ENCODE peak calls at places on chromosomes 16 and 17, in eight cellular contexts. M, Y, X, S, W, B, V and I are unnamed samples.

GRCh38 chr17:13107726-13108235 is 90.0 kb upstream of the ELAC2 start:
- DNase-seq in W (no peak), M (peak; percentile 11), Y (no peak), V (no peak), B (no peak), X (no peak), S (no peak), I (no peak)

GRCh38 chr16:49336581-49336980 is 37.0 kb upstream of the C16orf78 start:
- DNase-seq in M (no peak), Y (peak; percentile 26), W (no peak), V (no peak), B (no peak), S (peak; percentile 54), X (no peak), I (no peak)

GRCh38 chr17:79909121-79909520 is 69.9 kb upstream of the CBX4 start:
- DNase-seq in M (no peak), V (no peak), W (no peak), Y (no peak), B (no peak), S (no peak), X (no peak), I (no peak)

GRCh38 chr16:22764662-22765302 is 49.2 kb upstream of the HS3ST2 start:
- DNase-seq in V (no peak), Y (no peak), M (no peak), X (no peak), S (no peak), W (no peak), B (no peak), I (no peak)

GRCh38 chr17:73952136-73952497 is 251.4 kb upstream of the RPL38 start:
- DNase-seq in W (no peak), M (no peak), B (no peak), V (no peak), S (no peak), X (no peak), Y (no peak), I (no peak)

GRCh38 chr16:81823111-81823510 is 44.0 kb downstream of the PLCG2 start:
- DNase-seq in S (no peak), W (peak; percentile 16), B (peak; percentile 19), X (peak; percentile 42), Y (no peak), M (no peak), V (peak; percentile 27), I (no peak)

GRCh38 chr17:14672830-14673229 is 371.9 kb downstream of the HS3ST3B1 start:
- DNase-seq in M (peak; percentile 83), S (no peak), W (peak; percentile 8), Y (no peak), X (no peak), B (peak; percentile 4), V (no peak), I (no peak)

GRCh38 chr16:8631373-8631772 is 9.9 kb downstream of the METTL22 start:
- DNase-seq in M (no peak), W (no peak), S (no peak), X (no peak), B (no peak), Y (no peak), V (no peak), I (no peak)

GRCh38 chr16:85072947-85073346 is 39.3 kb downstream of the CIBAR2 start:
- DNase-seq in W (no peak), V (peak; percentile 63), Y (peak; percentile 83), B (no peak), S (no peak), X (no peak), M (peak; percentile 95), I (no peak)

GRCh38 chr17:17196776-17197175 is 9.4 kb downstream of the PLD6 start:
- DNase-seq in B (no peak), Y (no peak), S (no peak), X (no peak), M (peak; percentile 27), V (no peak), W (no peak), I (no peak)

GRCh38 chr17:20300399-20301037 is 166.8 kb downstream of the LGALS9B start:
- DNase-seq in X (no peak), W (peak; percentile 18), S (no peak), M (peak; percentile 83), V (no peak), Y (peak; percentile 76), B (no peak), I (no peak)

GRCh38 chr17:79991924-79992656 is 43.6 kb downstream of the TBC1D16 start:
- DNase-seq in Y (no peak), V (peak; percentile 57), X (no peak), W (no peak), M (peak; percentile 27), S (no peak), B (no peak), I (no peak)

GRCh38 chr16:84917492-84917891 is 93.8 kb downstream of the ZDHHC7 start:
- DNase-seq in X (no peak), B (no peak), M (no peak), Y (no peak), S (no peak), V (no peak), W (no peak), I (no peak)

GRCh38 chr16:81866820-81867440 is 87.8 kb downstream of the PLCG2 start:
- DNase-seq in W (peak; percentile 63), B (no peak), V (peak; percentile 68), M (no peak), S (no peak), X (peak; percentile 61), Y (no peak), I (no peak)

GRCh38 chr17:27993723-27994310 is 48.7 kb upstream of the NLK start:
- DNase-seq in Y (no peak), M (no peak), S (no peak), W (no peak), X (no peak), B (no peak), V (no peak), I (no peak)

GRCh38 chr17:59420901-59421300 is 89.4 kb downstream of the YPEL2 start:
- DNase-seq in W (no peak), X (no peak), V (no peak), M (no peak), S (no peak), Y (no peak), B (no peak), I (no peak)

GRCh38 chr16:22321340-22322001 is 24.3 kb downstream of the POLR3E start:
- DNase-seq in V (peak; percentile 61), X (peak; percentile 60), M (peak; percentile 81), S (no peak), W (peak; percentile 85), B (peak; percentile 77), Y (peak; percentile 86), I (peak; percentile 45)

GRCh38 chr17:4584125-4584834 is at the start of gene SMTNL2:
- DNase-seq in V (peak; percentile 80), B (peak; percentile 83), M (peak; percentile 27), Y (peak; percentile 73), W (no peak), S (no peak), X (no peak), I (no peak)

GRCh38 chr17:4586043-4586442 is 1.7 kb downstream of the SMTNL2 start:
- DNase-seq in S (no peak), X (no peak), M (no peak), W (no peak), B (no peak), V (no peak), Y (peak; percentile 58), I (no peak)

GRCh38 chr17:4584835-4585187 is 482 bp downstream of the SMTNL2 start:
- DNase-seq in Y (no peak), W (no peak), M (no peak), V (no peak), B (no peak), X (no peak), S (no peak), I (no peak)

GRCh38 chr17:4583796-4584124 is 569 bp upstream of the SMTNL2 start:
- DNase-seq in W (no peak), S (no peak), V (no peak), X (no peak), M (peak; percentile 30), B (peak; percentile 83), Y (no peak), I (no peak)

DNA sequence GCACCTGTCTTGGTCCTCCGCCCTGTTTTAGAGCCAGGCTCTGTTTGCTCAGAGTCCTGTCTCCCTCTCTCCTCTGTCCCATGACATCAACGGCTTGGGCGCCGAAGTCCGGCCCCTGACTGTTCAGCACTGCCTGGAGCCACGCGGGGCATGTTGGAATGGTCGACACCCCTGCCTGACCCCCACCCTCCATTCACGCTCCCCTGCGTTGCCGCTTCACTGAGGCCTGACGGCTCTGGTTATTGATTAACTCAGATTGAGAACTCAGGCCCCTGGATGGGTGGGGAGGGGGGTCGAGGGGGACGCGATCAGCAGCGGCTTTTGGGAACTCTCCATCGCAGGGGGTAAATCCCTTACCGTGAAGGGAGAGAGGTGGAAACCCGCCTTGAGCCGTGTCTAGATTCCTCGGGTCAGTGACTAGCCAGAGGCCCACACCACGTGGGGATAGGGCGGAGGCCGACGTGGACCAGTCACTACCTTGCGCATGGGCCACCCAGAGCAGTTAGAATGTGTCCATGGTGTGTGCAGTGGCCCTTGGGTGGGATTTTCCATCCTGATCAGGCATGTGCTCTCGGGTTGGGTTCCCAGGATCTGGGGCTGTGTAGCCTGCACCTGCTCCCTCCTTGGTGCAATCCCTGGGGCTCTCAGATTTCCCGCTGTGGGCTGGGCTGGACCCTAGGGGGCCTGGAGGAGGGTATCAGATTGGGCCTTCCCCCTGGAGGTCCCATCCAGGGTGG is 1.0 kb downstream of the SMTNL2 start:
- DNase-seq in M (no peak), S (no peak), Y (no peak), X (no peak), V (no peak), B (peak; percentile 54), W (no peak), I (no peak)
- H3K4me3 ChIP-seq in M (no peak overlapping the region), S (peak overlapping the region; percentile 49), Y (peak overlapping the region; percentile 27), X (peak overlapping the region; percentile 48), V (peak overlapping the region; percentile 72), B (peak overlapping the region; percentile 94), W (no peak overlapping the region), I (no peak overlapping the region)

GRCh38 chr17:1720856-1721386 is 3.6 kb upstream of the WDR81 start:
- DNase-seq in W (peak; percentile 73), X (peak; percentile 67), S (no peak), Y (peak; percentile 82), M (peak; percentile 60), B (peak; percentile 63), V (no peak), I (peak; percentile 47)
- H3K27ac ChIP-seq in W (peak overlapping the region; percentile 29), X (no peak overlapping the region), S (peak overlapping the region; percentile 51), Y (peak overlapping the region; percentile 16), M (no peak overlapping the region), B (no peak overlapping the region), V (peak overlapping the region; percentile 55), I (no peak overlapping the region)

GRCh38 chr17:39759204-39759603 is 21.5 kb downstream of the GRB7 start:
- DNase-seq in Y (no peak), V (no peak), X (no peak), W (no peak), B (no peak), S (no peak), M (no peak), I (no peak)
- H3K27me3 ChIP-seq in Y (peaks cover 8% of the 10 kb centered on the region), V (peaks cover 40% of the 10 kb centered on the region), X (peaks cover 27% of the 10 kb centered on the region), W (peaks cover 9% of the 10 kb centered on the region), B (no peaks in the 10 kb centered on the region), S (no peaks in the 10 kb centered on the region), M (peaks cover 12% of the 10 kb centered on the region), I (no peaks in the 10 kb centered on the region)

GRCh38 chr16:10817963-10818941 is at the start of gene TVP23A:
- DNase-seq in W (no peak), B (peak; percentile 46), V (no peak), S (no peak), X (no peak), Y (no peak), M (no peak), I (no peak)
- H3K4me3 ChIP-seq in W (peak within 1 kb of the TSS; percentile 26), B (peak within 1 kb of the TSS; percentile 28), V (peak within 1 kb of the TSS; percentile 56), S (peak within 1 kb of the TSS; percentile 27), X (peak within 1 kb of the TSS; percentile 41), Y (peak within 1 kb of the TSS; percentile 24), M (no peak within 1 kb of the TSS), I (no peak within 1 kb of the TSS)